ENCODE peak calls at places on chromosomes 6 and 20, in four cellular contexts. Y, P, C and D are unnamed samples.

GRCh38 chr20:4435210-4435609 is 286.5 kb upstream of the PRND start:
- DNase-seq in Y (no peak), C (no peak), P (no peak), D (no peak)

GRCh38 chr6:40789143-40789764 is 202.1 kb upstream of the LRFN2 start:
- DNase-seq in P (no peak), C (no peak), Y (no peak), D (no peak)

GRCh38 chr6:149166324-149166723 is 151.2 kb upstream of the TAB2 start:
- DNase-seq in P (no peak), Y (no peak), C (no peak), D (no peak)

GRCh38 chr20:9977629-9978028 is 57.2 kb upstream of the ANKEF1 start:
- DNase-seq in C (no peak), Y (no peak), P (no peak), D (no peak)

GRCh38 chr6:46246727-46247126 is 75.9 kb upstream of the ENPP5 start:
- DNase-seq in P (no peak), C (no peak), Y (no peak), D (no peak)

GRCh38 chr6:15948930-15949900 is 179.7 kb upstream of the MYLIP start:
- DNase-seq in P (no peak), Y (no peak), C (no peak), D (peak; percentile 80)

GRCh38 chr6:155378284-155378683 is 64.0 kb upstream of the TFB1M start:
- DNase-seq in C (no peak), Y (no peak), P (no peak), D (no peak)

GRCh38 chr20:37935435-37935834 is 32.5 kb downstream of the VSTM2L start:
- DNase-seq in C (no peak), P (no peak), Y (no peak), D (no peak)

GRCh38 chr6:73648166-73648565 is 5.6 kb downstream of the SLC17A5 start:
- DNase-seq in C (no peak), P (no peak), Y (no peak), D (no peak)

GRCh38 chr6:169918239-169918953 is 167.0 kb downstream of the ERMARD start:
- DNase-seq in Y (no peak), P (no peak), C (no peak), D (no peak)

GRCh38 chr6:63527658-63528514 is 44.4 kb upstream of the LOC128125822 start:
- DNase-seq in P (no peak), Y (no peak), C (peak; percentile 77), D (peak; percentile 71)

GRCh38 chr20:54481442-54481841 is 6.0 kb downstream of the DOK5 start:
- DNase-seq in Y (no peak), C (no peak), P (no peak), D (no peak)

DNA sequence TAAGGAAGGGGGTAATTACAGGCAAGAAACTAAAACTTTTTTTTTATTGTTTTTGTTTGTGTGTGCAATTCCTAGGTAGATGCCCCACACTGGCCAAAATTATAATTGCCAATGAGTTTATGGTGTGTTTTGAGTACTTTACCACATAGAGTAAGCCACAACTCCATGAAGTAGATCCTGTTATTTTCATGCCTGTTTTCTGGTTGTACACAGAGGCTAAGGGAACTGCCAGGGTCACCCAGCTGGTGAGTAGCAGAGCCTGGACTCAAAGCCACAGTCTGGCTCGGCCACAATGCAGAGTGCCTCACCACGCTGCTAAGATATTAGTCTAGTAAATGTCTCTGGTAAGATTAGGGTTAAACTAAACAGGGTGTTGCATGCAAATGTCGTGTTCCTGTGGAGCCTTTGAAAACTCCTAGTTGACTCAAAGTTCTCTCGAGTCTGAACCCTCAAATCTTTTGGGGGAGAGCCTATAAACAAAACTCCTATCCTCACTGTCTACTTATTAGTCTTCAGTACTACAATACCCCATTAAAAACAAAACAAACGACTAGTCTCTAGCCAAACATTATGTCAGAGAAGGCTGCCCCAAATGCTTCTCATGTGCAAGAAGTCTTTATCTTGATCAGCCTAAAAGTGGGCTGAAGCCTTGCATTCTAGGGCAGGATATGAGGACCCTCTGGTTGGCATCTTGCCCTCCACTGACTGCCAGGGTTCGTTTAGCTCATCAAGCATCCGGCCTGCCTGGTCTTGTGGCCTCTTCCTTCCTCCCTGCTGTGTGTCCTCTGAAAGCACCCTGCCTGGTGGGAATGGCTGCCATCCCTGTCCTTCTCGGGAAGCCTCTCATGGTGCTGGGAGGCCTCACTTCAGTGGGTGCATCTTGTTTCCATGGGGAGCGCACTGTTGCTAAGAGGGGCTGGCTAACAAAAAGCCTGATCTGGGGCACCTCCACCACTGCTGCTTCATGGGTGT is 4.2 kb downstream of the DUSP22 start:
- DNase-seq in Y (peak; percentile 89), C (no peak), P (no peak), D (no peak)
- TF ChIP-seq CTCF in Y (no peak), C (no peak), P (peak; percentile 1), D (no peak)

DNA sequence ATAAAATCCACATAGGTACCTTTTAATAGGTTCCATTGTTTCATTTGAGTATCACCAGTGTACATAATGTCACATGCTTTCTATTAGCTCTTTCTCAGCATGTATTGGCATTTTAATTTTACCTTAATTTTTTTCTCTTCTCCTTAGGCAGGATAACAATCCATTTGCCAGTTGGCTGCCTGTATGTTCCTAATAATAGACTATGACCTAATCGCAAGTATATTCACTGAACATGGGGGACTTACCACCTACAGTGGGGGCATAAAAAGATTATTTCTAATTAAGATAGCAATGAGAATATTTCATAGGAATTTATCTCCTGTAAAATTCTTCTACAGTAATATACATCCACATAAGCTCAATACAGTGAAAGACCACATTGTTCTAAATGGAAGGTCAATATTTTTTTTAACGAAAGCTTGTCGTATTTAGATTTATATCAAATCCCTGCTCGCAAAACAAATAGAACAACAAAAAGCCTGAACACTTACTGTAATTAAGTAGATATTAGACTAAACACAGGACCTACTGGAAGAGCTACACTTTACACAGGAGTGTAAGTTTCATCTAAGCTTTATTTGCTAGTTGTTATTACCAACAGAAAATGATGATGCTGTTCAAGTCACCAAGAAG is 76.4 kb downstream of the OGFRL1 start:
- DNase-seq in C (no peak), Y (no peak), P (no peak), D (no peak)
- TF ChIP-seq CTCF in C (no peak), Y (no peak), P (no peak), D (no peak)

GRCh38 chr6:11460001-11460668 is 77.4 kb upstream of the TMEM170B start:
- DNase-seq in P (no peak), Y (no peak), C (no peak), D (peak; percentile 2)
- TF ChIP-seq CTCF in P (no peak), Y (no peak), C (no peak), D (no peak)

GRCh38 chr6:583639-584038 is 73.3 kb downstream of the HUS1B start:
- DNase-seq in C (no peak), Y (no peak), P (no peak), D (no peak)

GRCh38 chr6:582370-582769 is 74.5 kb downstream of the HUS1B start:
- DNase-seq in P (no peak), Y (no peak), C (no peak), D (no peak)

GRCh38 chr6:583116-583515 is 73.8 kb downstream of the HUS1B start:
- DNase-seq in Y (no peak), P (no peak), C (no peak), D (no peak)

GRCh38 chr6:579339-579738 is 77.6 kb downstream of the HUS1B start:
- DNase-seq in P (no peak), Y (no peak), C (no peak), D (no peak)
- TF ChIP-seq CTCF in P (no peak), Y (no peak), C (no peak), D (no peak)

GRCh38 chr6:45229416-45229815 is 98.7 kb upstream of the RUNX2 start:
- DNase-seq in C (no peak), Y (no peak), P (no peak), D (no peak)

GRCh38 chr6:45222380-45222779 is 105.8 kb upstream of the RUNX2 start:
- DNase-seq in P (no peak), Y (no peak), C (no peak), D (no peak)

GRCh38 chr6:45231660-45232059 is 96.5 kb upstream of the RUNX2 start:
- DNase-seq in P (no peak), C (no peak), Y (no peak), D (no peak)

DNA sequence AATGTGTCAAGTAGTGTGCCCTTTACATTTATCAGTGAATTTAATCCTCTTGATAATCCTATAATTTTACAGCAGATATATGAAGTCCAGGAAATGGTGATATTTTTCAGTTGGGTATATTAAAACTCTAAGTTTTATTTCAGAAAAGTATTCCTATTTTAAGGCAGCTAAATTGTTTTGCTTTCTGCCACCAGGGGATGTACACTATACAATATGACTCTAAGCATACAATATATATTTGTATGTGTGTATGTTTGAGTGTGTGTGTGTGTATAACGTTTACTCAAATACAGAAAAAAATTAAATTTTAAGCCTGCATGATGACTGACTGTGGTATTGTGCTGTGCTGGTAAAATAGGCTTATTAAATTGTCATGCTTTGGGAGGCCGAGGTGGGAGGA is 102.0 kb upstream of the RUNX2 start:
- DNase-seq in Y (no peak), C (no peak), P (no peak), D (no peak)
- TF ChIP-seq CTCF in Y (no peak), C (no peak), P (peak; percentile 34), D (no peak)

GRCh38 chr6:13044390-13044789 is 283.9 kb downstream of the TBC1D7 start:
- DNase-seq in P (no peak), Y (peak; percentile 94), C (peak; percentile 3), D (peak; percentile 60)
- TF ChIP-seq CTCF in P (no peak), Y (no peak), C (no peak), D (no peak)

GRCh38 chr20:7025635-7026034 is 258.1 kb downstream of the BMP2 start:
- DNase-seq in C (no peak), P (no peak), Y (no peak), D (no peak)

GRCh38 chr20:7029005-7029404 is 261.5 kb downstream of the BMP2 start:
- DNase-seq in C (no peak), P (no peak), Y (no peak), D (no peak)

DNA sequence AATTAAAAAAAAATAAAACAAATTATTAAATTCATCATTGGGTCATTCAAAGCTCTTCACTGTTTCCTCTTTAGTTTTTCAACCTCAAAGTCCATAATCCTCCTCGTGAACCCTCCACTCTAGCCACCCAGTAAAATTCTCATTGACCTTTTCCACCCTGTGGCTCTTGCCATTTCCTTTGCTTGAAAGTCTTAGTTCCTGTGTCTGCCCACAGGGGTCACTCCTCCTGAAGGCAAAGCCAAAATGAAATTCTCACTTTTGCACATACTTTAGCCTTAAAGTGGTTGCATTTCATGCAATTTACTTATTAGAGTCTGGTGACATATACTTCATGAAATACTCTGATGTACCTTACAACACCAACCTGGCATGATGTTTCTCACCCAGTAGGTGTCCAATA is 263.7 kb downstream of the BMP2 start:
- DNase-seq in C (no peak), Y (no peak), P (no peak), D (no peak)
- TF ChIP-seq CTCF in C (no peak), Y (no peak), P (no peak), D (no peak)

DNA sequence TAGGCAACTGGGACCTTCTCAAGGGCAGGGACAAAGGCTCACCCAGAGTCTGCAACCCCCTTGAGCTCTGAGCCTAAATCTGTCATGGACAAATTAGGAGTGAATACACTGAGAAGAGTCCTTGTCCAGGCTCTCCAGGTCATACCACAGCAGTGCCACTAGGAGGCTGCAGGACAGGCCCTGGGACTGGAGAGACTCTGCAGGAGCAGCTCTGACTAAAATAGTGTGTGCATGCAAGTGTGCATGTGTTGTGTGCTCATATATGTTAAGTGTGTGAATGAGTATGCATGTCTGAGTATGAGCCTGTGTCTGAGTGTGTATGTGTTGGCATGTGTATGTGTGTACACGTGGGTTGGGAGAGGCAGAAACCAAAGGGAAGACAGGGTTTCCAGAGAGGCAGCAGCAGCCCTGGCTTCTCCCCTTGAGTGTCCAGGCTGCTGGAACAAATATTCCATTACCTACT is 27.1 kb downstream of the MRPL14 start:
- DNase-seq in Y (no peak), C (peak; percentile 28), P (no peak), D (peak; percentile 61)
- TF ChIP-seq CTCF in Y (no peak), C (peak; percentile 73), P (peak; percentile 41), D (peak; percentile 71)